ENCODE peak calls at places on chromosome 5, in six cellular contexts. V is HepG2, W is HCT116, L is K562, Z is endothelial cell of umbilical vein, M is GM23338. X is an unnamed sample.

GRCh38 chr5:107925195-107925594 is 254.5 kb upstream of the EFNA5 start:
- DNase-seq in M (no peak), Z (no peak), L (no peak), W (no peak), V (no peak), X (no peak)

GRCh38 chr5:420632-421286 is 22.2 kb upstream of the EXOC3 start:
- DNase-seq in Z (no peak), M (no peak), V (no peak), W (no peak), L (no peak), X (no peak)

GRCh38 chr5:135951807-135952206 is 3.0 kb downstream of the LECT2 start:
- DNase-seq in L (no peak), M (no peak), V (no peak), Z (no peak), W (no peak), X (no peak)

GRCh38 chr5:147613359-147613758 is 103.5 kb upstream of the DPYSL3 start:
- DNase-seq in L (no peak), Z (no peak), M (no peak), V (no peak), W (no peak), X (no peak)

GRCh38 chr5:124871299-124871698 is 124.9 kb upstream of the ZNF608 start:
- DNase-seq in V (no peak), W (no peak), M (no peak), Z (peak), L (no peak), X (no peak)

GRCh38 chr5:154190652-154191304 is at the start of gene GALNT10:
- DNase-seq in W (peak), L (peak), M (peak), Z (peak), V (peak), X (no peak)

GRCh38 chr5:62974623-62975022 is 396.0 kb downstream of the LRRC70 start:
- DNase-seq in Z (no peak), V (no peak), M (no peak), L (no peak), W (no peak), X (no peak)

GRCh38 chr5:27479859-27480258 is 441.5 kb upstream of the CDH9 start:
- DNase-seq in W (no peak), V (no peak), M (peak), Z (no peak), L (no peak), X (no peak)

GRCh38 chr5:39019231-39019630 is 55.0 kb downstream of the RICTOR start:
- DNase-seq in M (no peak), W (no peak), Z (no peak), L (no peak), V (no peak), X (no peak)

GRCh38 chr5:149474198-149474597 is 77.0 kb downstream of the CSNK1A1 start:
- DNase-seq in L (no peak), Z (no peak), W (no peak), M (no peak), V (no peak), X (no peak)

GRCh38 chr5:174145821-174146220 is 100.3 kb downstream of the NSG2 start:
- DNase-seq in L (peak), M (peak), Z (no peak), V (no peak), W (no peak), X (no peak)

GRCh38 chr5:64834037-64834436 is 65.3 kb downstream of the CWC27 start:
- DNase-seq in M (no peak), Z (no peak), W (no peak), V (no peak), L (no peak), X (no peak)

GRCh38 chr5:173327084-173327947 is 898 bp downstream of the STC2 start:
- DNase-seq in V (no peak), W (no peak), L (peak), M (no peak), Z (peak), X (no peak)

GRCh38 chr5:173434270-173434669 is 106.1 kb upstream of the STC2 start:
- DNase-seq in Z (no peak), W (no peak), V (no peak), L (no peak), M (no peak), X (no peak)

GRCh38 chr5:88979244-88979643 is 96.3 kb upstream of the MEF2C start:
- DNase-seq in M (peak), Z (no peak), V (no peak), W (no peak), L (no peak), X (peak)

GRCh38 chr5:35598707-35599370 is 18.8 kb upstream of the SPEF2 start:
- DNase-seq in L (no peak), M (peak), V (peak), W (peak), Z (no peak), X (no peak)

GRCh38 chr5:139052975-139053374 is 145.2 kb downstream of the SIL1 start:
- DNase-seq in V (no peak), W (no peak), L (no peak), M (peak), Z (no peak), X (no peak)

GRCh38 chr5:99045864-99046263 is 117.1 kb upstream of the CHD1 start:
- DNase-seq in Z (no peak), L (no peak), M (no peak), V (no peak), W (no peak), X (no peak)

GRCh38 chr5:55821731-55822512 is 29.2 kb upstream of the IL31RA start:
- DNase-seq in L (peak), W (no peak), Z (peak), V (no peak), M (peak), X (no peak)
- TF ChIP-seq EZH2 in L (no peak), W (no peak), Z (no peak), V (no peak), M (no peak), X (no peak)

DNA sequence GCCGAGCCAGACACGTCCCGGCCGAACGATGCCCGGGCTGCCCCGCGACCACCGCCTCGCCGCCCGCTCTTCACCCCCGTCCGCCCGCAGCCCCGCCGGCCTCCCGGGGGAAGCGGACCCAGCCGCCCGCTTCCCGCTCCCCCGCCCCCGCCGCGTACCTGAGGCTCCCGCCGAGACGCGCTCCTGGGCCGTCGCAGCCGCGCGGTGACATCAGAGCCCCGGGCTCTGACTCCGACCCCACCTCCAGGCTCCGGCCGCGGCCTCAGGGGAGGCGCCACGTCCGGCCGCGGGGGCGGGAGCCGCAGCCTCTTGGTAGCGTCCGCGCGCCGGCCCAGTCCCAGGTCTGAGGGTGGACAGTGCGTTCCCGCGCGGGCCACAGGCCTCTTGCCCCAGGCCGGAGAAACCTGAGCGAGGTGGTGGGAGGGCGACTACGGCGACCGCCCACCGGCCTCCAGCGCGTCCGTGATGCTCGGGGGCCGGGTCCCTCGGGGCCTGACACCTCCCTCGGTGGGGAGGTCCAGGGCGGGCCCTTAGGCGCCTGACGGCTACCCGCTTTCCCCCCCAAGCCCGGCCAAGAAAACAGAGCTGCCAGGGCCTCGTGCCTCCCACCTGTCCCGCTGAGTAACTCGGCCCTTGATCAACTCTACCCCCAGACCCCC is at the start of gene SHROOM1:
- DNase-seq in W (peak), V (peak), Z (peak), M (peak), L (peak), X (no peak)
- TF ChIP-seq POLR2AphosphoS5 in W (peak), V (peak), Z (peak), M (peak), L (peak), X (no peak)

GRCh38 chr5:101943784-101944183 is 352.3 kb downstream of the SLCO4C1 start:
- DNase-seq in W (no peak), M (no peak), L (no peak), Z (peak), V (no peak), X (peak)
- H3K27ac ChIP-seq in W (no peak), M (no peak), L (no peak), Z (no peak), V (no peak), X (no peak)

GRCh38 chr5:1948663-1949191 is 66.0 kb upstream of the IRX4 start:
- DNase-seq in M (no peak), L (no peak), V (no peak), W (no peak), Z (no peak), X (no peak)
- TF ChIP-seq EZH2 in M (no peak), L (no peak), V (no peak), W (no peak), Z (no peak), X (no peak)

GRCh38 chr5:4551034-4551433 is 589.1 kb upstream of the ADAMTS16 start:
- DNase-seq in V (no peak), M (no peak), Z (no peak), W (no peak), L (no peak), X (no peak)
- TF ChIP-seq POLR2AphosphoS5 in V (no peak), M (no peak), Z (no peak), W (no peak), L (no peak), X (no peak)

GRCh38 chr5:179730852-179731251 is 1.8 kb upstream of the MAML1 start:
- DNase-seq in W (no peak), L (no peak), M (no peak), V (no peak), Z (no peak), X (no peak)
- H3K27ac ChIP-seq in W (peak), L (peak), M (peak), V (peak), Z (no peak), X (peak)

GRCh38 chr5:11191673-11192072 is 430.6 kb upstream of the DAP start:
- DNase-seq in Z (no peak), M (no peak), L (no peak), W (no peak), V (no peak), X (no peak)
- TF ChIP-seq EZH2 in Z (no peak), M (no peak), L (no peak), W (no peak), V (no peak), X (no peak)

GRCh38 chr5:91024727-91025126 is 358.4 kb downstream of the ARRDC3 start:
- DNase-seq in V (no peak), W (no peak), Z (no peak), L (no peak), M (no peak), X (no peak)
- TF ChIP-seq POLR2AphosphoS5 in V (no peak), W (no peak), Z (no peak), L (no peak), M (no peak), X (no peak)

GRCh38 chr5:57416246-57416996 is 66.2 kb downstream of the ACTBL2 start:
- DNase-seq in W (no peak), V (no peak), L (no peak), M (no peak), Z (no peak), X (peak)

GRCh38 chr5:57412680-57413079 is 69.9 kb downstream of the ACTBL2 start:
- DNase-seq in Z (no peak), L (no peak), W (no peak), M (no peak), V (no peak), X (no peak)

GRCh38 chr5:57417320-57417719 is 65.3 kb downstream of the ACTBL2 start:
- DNase-seq in V (no peak), M (no peak), Z (no peak), L (no peak), W (no peak), X (no peak)

GRCh38 chr5:57413145-57413544 is 69.5 kb downstream of the ACTBL2 start:
- DNase-seq in L (no peak), V (no peak), Z (no peak), M (no peak), W (no peak), X (no peak)

GRCh38 chr5:57414857-57415256 is 67.8 kb downstream of the ACTBL2 start:
- DNase-seq in L (no peak), V (no peak), Z (no peak), M (no peak), W (no peak), X (no peak)
- H3K27ac ChIP-seq in L (no peak), V (no peak), Z (no peak), M (no peak), W (no peak), X (peak)

X was measured in SK-N-MC.